ENCODE peak calls at places on chromosomes 13 and 19, in nine cellular contexts. H is breast epithelium, O is H1, P is endothelial cell of umbilical vein, F is HepG2, U is stomach, Y is spleen, R is GM12891, M is HCT116. W is an unnamed sample.

GRCh38 chr13:99812611-99813010 is 159.0 kb downstream of the ZIC5 start:
- DNase-seq in O (no peak), H (no peak), M (no peak), P (no peak), U (no peak), F (no peak), Y (no peak), R (no peak), W (no peak)

GRCh38 chr13:81714513-81714912 is 1373.6 kb upstream of the SPRY2 start:
- DNase-seq in H (no peak), M (no peak), U (no peak), F (no peak), P (no peak), Y (no peak), R (no peak), O (no peak), W (no peak)

GRCh38 chr19:35491838-35492360 is 1.6 kb upstream of the KRTDAP start:
- DNase-seq in H (no peak), R (no peak), M (no peak), O (no peak), U (peak; percentile 71), F (no peak), Y (no peak), P (no peak), W (no peak)

GRCh38 chr13:47397739-47398138 is 500.9 kb upstream of the HTR2A start:
- DNase-seq in F (no peak), P (no peak), O (no peak), Y (no peak), U (no peak), R (no peak), M (no peak), H (no peak), W (no peak)

GRCh38 chr13:43339843-43340550 is 316.6 kb downstream of the DNAJC15 start:
- DNase-seq in U (no peak), H (no peak), O (no peak), R (no peak), M (no peak), Y (no peak), F (no peak), P (no peak), W (no peak)

GRCh38 chr19:43628646-43629326 is 9.4 kb upstream of the ZNF428 start:
- DNase-seq in Y (no peak), M (no peak), P (no peak), H (no peak), R (no peak), O (no peak), F (no peak), U (no peak), W (no peak)

GRCh38 chr13:83940742-83941141 is 58.5 kb upstream of the SLITRK1 start:
- DNase-seq in R (no peak), M (no peak), P (no peak), F (no peak), U (no peak), H (no peak), O (no peak), Y (no peak), W (no peak)

GRCh38 chr19:16737909-16738308 is 18.3 kb downstream of the NWD1 start:
- DNase-seq in Y (no peak), U (no peak), M (no peak), H (no peak), O (no peak), P (no peak), R (no peak), F (peak; percentile 10), W (no peak)

GRCh38 chr13:23723463-23723862 is 153.3 kb downstream of the TNFRSF19 start:
- DNase-seq in H (no peak), R (no peak), P (no peak), O (no peak), F (no peak), U (no peak), M (no peak), Y (no peak), W (no peak)

GRCh38 chr13:24212674-24213073 is 52.2 kb downstream of the SPATA13 start:
- DNase-seq in Y (no peak), P (no peak), O (no peak), M (no peak), R (no peak), H (no peak), U (no peak), F (peak; percentile 51), W (no peak)

GRCh38 chr19:508204-509150 is 1.2 kb downstream of the TPGS1 start:
- DNase-seq in Y (peak; percentile 87), F (no peak), U (no peak), M (no peak), P (no peak), R (no peak), H (no peak), O (no peak), W (no peak)

GRCh38 chr19:507286-508203 is at the start of gene TPGS1:
- DNase-seq in M (peak; percentile 40), U (peak; percentile 78), P (no peak), R (peak; percentile 78), O (no peak), H (peak; percentile 97), Y (peak; percentile 97), F (peak; percentile 63), W (peak; percentile 90)

GRCh38 chr19:504634-505033 is 2.7 kb upstream of the TPGS1 start:
- DNase-seq in R (no peak), M (no peak), H (no peak), Y (peak; percentile 81), F (no peak), O (no peak), P (no peak), U (no peak), W (no peak)

GRCh38 chr19:510606-511100 is 3.4 kb downstream of the TPGS1 start:
- DNase-seq in U (peak; percentile 77), Y (peak; percentile 97), O (peak; percentile 88), F (peak; percentile 82), M (peak; percentile 80), R (peak; percentile 84), H (no peak), P (peak; percentile 88), W (peak; percentile 93)

GRCh38 chr19:506404-507285 is 652 bp upstream of the TPGS1 start:
- DNase-seq in O (peak; percentile 94), P (peak; percentile 100), M (peak; percentile 99), F (peak; percentile 99), Y (peak; percentile 98), H (peak; percentile 84), R (peak; percentile 97), U (peak; percentile 99), W (peak; percentile 97)
- TF ChIP-seq POLR2AphosphoS5 in O (peak; percentile 50), P (peak; percentile 10), M (peak; percentile 54), F (peak; percentile 46), Y (peak; percentile 83), H (no peak), R (no peak), U (no peak), W (peak; percentile 30)

DNA sequence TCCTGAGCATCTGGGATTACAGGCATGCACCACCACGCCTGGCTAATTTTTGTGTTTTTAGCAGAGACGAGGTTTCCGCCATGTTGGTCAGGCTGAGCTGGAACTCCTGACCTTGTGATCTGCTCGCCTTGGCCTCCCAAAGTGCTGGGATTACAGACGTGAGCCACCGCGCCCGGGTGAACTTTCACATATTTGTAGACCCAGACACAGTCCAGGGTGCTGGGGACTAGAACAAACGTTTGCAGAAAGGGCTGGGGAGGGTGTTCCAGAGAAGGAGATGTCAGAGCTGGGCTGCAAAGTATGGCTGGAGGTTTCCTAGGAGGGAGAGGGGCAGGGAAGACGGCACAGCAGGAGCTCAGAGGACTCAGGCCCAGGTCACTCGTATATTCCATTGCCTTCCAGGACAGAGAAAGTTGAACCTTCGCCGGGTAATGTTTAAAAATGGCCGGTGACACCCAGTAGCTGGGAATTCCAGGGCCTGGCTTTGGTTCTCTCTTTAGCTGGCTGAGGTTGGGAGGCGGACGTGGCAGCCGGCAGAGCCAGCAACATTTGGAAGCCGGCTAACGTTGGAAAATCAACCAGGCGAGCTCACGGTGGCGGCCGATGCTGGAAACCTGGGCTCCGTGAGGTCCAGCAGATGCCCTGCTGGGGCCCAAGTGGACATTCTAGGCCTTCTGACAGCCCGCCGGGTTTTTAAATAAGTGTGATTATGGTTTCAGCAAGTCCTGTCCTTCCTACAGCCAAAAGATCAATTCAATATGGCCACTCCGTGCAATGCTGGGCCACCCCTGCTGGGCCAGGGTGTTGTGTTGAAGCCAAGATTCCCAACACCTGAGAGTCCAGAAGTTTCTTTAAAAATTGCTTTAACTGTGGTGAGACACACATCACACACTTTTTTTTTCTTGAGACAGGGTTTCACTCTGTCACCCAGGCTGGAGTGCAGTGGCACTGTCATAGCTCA is 41.5 kb downstream of the NFIC start:
- DNase-seq in U (peak; percentile 53), Y (no peak), H (no peak), M (no peak), O (no peak), R (no peak), F (peak; percentile 39), P (no peak), W (no peak)
- TF ChIP-seq POLR2AphosphoS5 in U (no peak), Y (no peak), H (no peak), M (no peak), O (no peak), R (no peak), F (no peak), P (no peak), W (no peak)

GRCh38 chr19:15177269-15178116 is 23.3 kb downstream of the NOTCH3 start:
- DNase-seq in M (no peak), Y (peak; percentile 97), R (peak; percentile 86), P (peak; percentile 78), U (peak; percentile 88), O (peak; percentile 72), H (peak; percentile 78), F (peak; percentile 54), W (peak; percentile 95)
- TF ChIP-seq POLR2AphosphoS5 in M (no peak), Y (peak; percentile 83), R (no peak), P (peak; percentile 60), U (no peak), O (no peak), H (no peak), F (no peak), W (no peak)

GRCh38 chr19:48630289-48631036 is 6.7 kb downstream of the DBP start:
- DNase-seq in U (peak; percentile 95), R (no peak), O (no peak), H (no peak), P (peak; percentile 70), F (no peak), M (no peak), Y (peak; percentile 91), W (no peak)

GRCh38 chr19:48628486-48629296 is 8.5 kb downstream of the DBP start:
- DNase-seq in F (no peak), R (no peak), U (no peak), P (no peak), M (no peak), H (no peak), Y (peak; percentile 80), O (no peak), W (no peak)

GRCh38 chr19:48627865-48628314 is 8.6 kb downstream of the SPHK2 start:
- DNase-seq in M (no peak), U (no peak), F (no peak), H (no peak), P (no peak), R (no peak), Y (peak; percentile 76), O (no peak), W (no peak)

GRCh38 chr19:48629599-48630288 is 7.4 kb downstream of the DBP start:
- DNase-seq in H (no peak), Y (peak; percentile 82), P (peak; percentile 82), R (no peak), U (peak; percentile 89), M (peak; percentile 96), O (peak; percentile 97), F (no peak), W (peak; percentile 71)

DNA sequence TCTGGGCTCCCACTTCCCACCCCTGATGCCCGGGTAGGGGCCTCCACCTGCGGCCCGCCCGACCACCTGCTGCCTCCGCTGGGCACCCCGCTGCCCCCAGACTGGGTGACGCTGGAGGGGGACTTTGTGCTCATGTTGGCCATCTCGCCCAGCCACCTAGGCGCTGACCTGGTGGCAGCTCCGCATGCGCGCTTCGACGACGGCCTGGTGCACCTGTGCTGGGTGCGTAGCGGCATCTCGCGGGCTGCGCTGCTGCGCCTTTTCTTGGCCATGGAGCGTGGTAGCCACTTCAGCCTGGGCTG is 7.9 kb downstream of the DBP start:
- DNase-seq in H (no peak), U (no peak), R (no peak), P (no peak), F (no peak), M (no peak), O (no peak), Y (no peak), W (no peak)
- TF ChIP-seq POLR2AphosphoS5 in H (no peak), U (no peak), R (no peak), P (no peak), F (no peak), M (no peak), O (no peak), Y (no peak), W (no peak)

W was measured in SK-N-SH.